ENCODE peak calls at places on chromosome 9, in nine cellular contexts. One of them, this sample, is unnamed.
A peak's percentile ranks its signal among the peaks of the same experiment; 100 is the strongest.

GRCh38 chr9:128628471-128629048 is 28.1 kb downstream of the DYNC2I2 start:
- DNase-seq in IMR-90: no peak
- DNase-seq in fibroblast of pulmonary artery: no peak
- DNase-seq in tibial nerve: peak; percentile 44
- DNase-seq in AG10803: no peak
- DNase-seq in K562: peak; percentile 63
- DNase-seq in right atrium auricular region: peak; percentile 79
- DNase-seq in GM06990: no peak
- DNase-seq in AG09309: no peak
- DNase-seq in this sample: no peak

GRCh38 chr9:1042466-1042865 is 7.7 kb upstream of the DMRT2 start:
- DNase-seq in IMR-90: no peak
- DNase-seq in fibroblast of pulmonary artery: no peak
- DNase-seq in tibial nerve: no peak
- DNase-seq in AG10803: no peak
- DNase-seq in K562: no peak
- DNase-seq in right atrium auricular region: no peak
- DNase-seq in GM06990: no peak
- DNase-seq in AG09309: no peak
- DNase-seq in this sample: no peak

GRCh38 chr9:82890865-82891264 is 172.1 kb downstream of the RASEF start:
- DNase-seq in IMR-90: no peak
- DNase-seq in fibroblast of pulmonary artery: no peak
- DNase-seq in tibial nerve: no peak
- DNase-seq in AG10803: no peak
- DNase-seq in K562: no peak
- DNase-seq in right atrium auricular region: no peak
- DNase-seq in GM06990: no peak
- DNase-seq in AG09309: no peak
- DNase-seq in this sample: no peak

GRCh38 chr9:16704489-16705111 is 165.9 kb downstream of the BNC2 start:
- DNase-seq in IMR-90: peak; percentile 80
- DNase-seq in fibroblast of pulmonary artery: no peak
- DNase-seq in tibial nerve: no peak
- DNase-seq in AG10803: peak; percentile 81
- DNase-seq in K562: no peak
- DNase-seq in right atrium auricular region: peak; percentile 79
- DNase-seq in GM06990: no peak
- DNase-seq in AG09309: no peak
- DNase-seq in this sample: no peak

GRCh38 chr9:91583161-91583875 is 159.7 kb upstream of the NFIL3 start:
- DNase-seq in IMR-90: no peak
- DNase-seq in fibroblast of pulmonary artery: no peak
- DNase-seq in tibial nerve: no peak
- DNase-seq in AG10803: no peak
- DNase-seq in K562: no peak
- DNase-seq in right atrium auricular region: no peak
- DNase-seq in GM06990: no peak
- DNase-seq in AG09309: no peak
- DNase-seq in this sample: no peak

GRCh38 chr9:115158666-115159481 is 40.9 kb upstream of the TNC start:
- DNase-seq in IMR-90: peak; percentile 78
- DNase-seq in fibroblast of pulmonary artery: peak; percentile 36
- DNase-seq in tibial nerve: no peak
- DNase-seq in AG10803: peak; percentile 94
- DNase-seq in K562: no peak
- DNase-seq in right atrium auricular region: no peak
- DNase-seq in GM06990: no peak
- DNase-seq in AG09309: peak; percentile 95
- DNase-seq in this sample: peak; percentile 83

GRCh38 chr9:19229725-19230355 is 653 bp upstream of the DENND4C start:
- DNase-seq in IMR-90: no peak
- DNase-seq in fibroblast of pulmonary artery: no peak
- DNase-seq in tibial nerve: peak; percentile 15
- DNase-seq in AG10803: no peak
- DNase-seq in K562: no peak
- DNase-seq in right atrium auricular region: peak; percentile 79
- DNase-seq in GM06990: no peak
- DNase-seq in AG09309: no peak
- DNase-seq in this sample: no peak

GRCh38 chr9:123360161-123361085 is 4.4 kb downstream of the CRB2 start:
- DNase-seq in IMR-90: no peak
- DNase-seq in fibroblast of pulmonary artery: no peak
- DNase-seq in tibial nerve: no peak
- DNase-seq in AG10803: no peak
- DNase-seq in K562: peak; percentile 100
- DNase-seq in right atrium auricular region: no peak
- DNase-seq in GM06990: peak; percentile 68
- DNase-seq in AG09309: no peak
- DNase-seq in this sample: no peak

GRCh38 chr9:124122813-124123462 is 111.4 kb downstream of the LHX2 start:
- DNase-seq in IMR-90: peak; percentile 43
- DNase-seq in fibroblast of pulmonary artery: peak; percentile 46
- DNase-seq in tibial nerve: no peak
- DNase-seq in AG10803: peak; percentile 66
- DNase-seq in K562: no peak
- DNase-seq in right atrium auricular region: no peak
- DNase-seq in GM06990: no peak
- DNase-seq in AG09309: no peak
- DNase-seq in this sample: peak; percentile 78

GRCh38 chr9:69885474-69885929 is 64.9 kb downstream of the CFAP95 start:
- DNase-seq in IMR-90: no peak
- DNase-seq in fibroblast of pulmonary artery: peak; percentile 73
- DNase-seq in tibial nerve: no peak
- DNase-seq in AG10803: peak; percentile 75
- DNase-seq in K562: no peak
- DNase-seq in right atrium auricular region: no peak
- DNase-seq in GM06990: no peak
- DNase-seq in AG09309: peak; percentile 24
- DNase-seq in this sample: no peak

GRCh38 chr9:101707708-101708107 is 30.7 kb downstream of the GRIN3A start:
- DNase-seq in IMR-90: no peak
- DNase-seq in fibroblast of pulmonary artery: no peak
- DNase-seq in tibial nerve: no peak
- DNase-seq in AG10803: no peak
- DNase-seq in K562: no peak
- DNase-seq in right atrium auricular region: no peak
- DNase-seq in GM06990: no peak
- DNase-seq in AG09309: no peak
- DNase-seq in this sample: no peak

GRCh38 chr9:101708855-101709254 is 29.6 kb downstream of the GRIN3A start:
- DNase-seq in IMR-90: no peak
- DNase-seq in fibroblast of pulmonary artery: no peak
- DNase-seq in tibial nerve: no peak
- DNase-seq in AG10803: no peak
- DNase-seq in K562: no peak
- DNase-seq in right atrium auricular region: no peak
- DNase-seq in GM06990: no peak
- DNase-seq in AG09309: no peak
- DNase-seq in this sample: no peak

GRCh38 chr9:101706261-101706798 is 32.1 kb downstream of the GRIN3A start:
- DNase-seq in IMR-90: no peak
- DNase-seq in fibroblast of pulmonary artery: no peak
- DNase-seq in tibial nerve: no peak
- DNase-seq in AG10803: no peak
- DNase-seq in K562: no peak
- DNase-seq in right atrium auricular region: no peak
- DNase-seq in GM06990: no peak
- DNase-seq in AG09309: no peak
- DNase-seq in this sample: no peak

GRCh38 chr9:101706929-101707328 is 31.5 kb downstream of the GRIN3A start:
- DNase-seq in IMR-90: no peak
- DNase-seq in fibroblast of pulmonary artery: no peak
- DNase-seq in tibial nerve: no peak
- DNase-seq in AG10803: no peak
- DNase-seq in K562: no peak
- DNase-seq in right atrium auricular region: no peak
- DNase-seq in GM06990: no peak
- DNase-seq in AG09309: no peak
- DNase-seq in this sample: no peak

DNA sequence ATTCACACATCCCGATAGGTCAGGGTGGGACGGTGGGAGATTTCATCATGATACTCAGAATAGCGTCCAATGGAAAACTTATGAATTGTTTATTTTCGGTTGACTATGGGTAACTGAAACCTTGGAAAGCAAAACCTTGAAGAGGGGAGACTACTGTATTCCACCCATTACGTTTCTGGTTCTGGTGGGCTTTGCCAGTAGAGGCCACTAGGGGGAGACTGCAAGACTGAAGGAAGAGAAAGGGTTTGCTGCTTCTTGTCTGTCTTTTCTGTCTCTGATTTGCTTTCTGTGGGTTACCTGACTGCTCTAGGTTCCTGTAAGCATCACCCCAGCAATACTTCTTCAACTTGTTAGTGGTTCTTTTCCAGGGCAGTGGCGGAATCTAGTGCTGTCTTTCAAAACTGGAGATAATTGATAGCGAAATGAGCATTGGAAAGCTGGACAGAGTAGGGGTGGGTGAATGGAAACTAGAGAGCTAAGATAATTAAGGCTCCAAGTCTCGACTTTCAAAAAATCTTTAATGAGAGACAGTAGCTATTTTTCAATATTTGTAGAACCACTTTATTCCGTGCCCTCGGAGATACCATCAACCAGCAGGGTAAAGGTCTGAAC is 27.0 kb downstream of the GRIN3A start:
- DNase-seq in IMR-90: no peak
- DNase-seq in fibroblast of pulmonary artery: no peak
- DNase-seq in tibial nerve: no peak
- DNase-seq in AG10803: peak; percentile 4
- DNase-seq in K562: peak; percentile 47
- DNase-seq in right atrium auricular region: no peak
- DNase-seq in GM06990: no peak
- DNase-seq in AG09309: no peak
- DNase-seq in this sample: peak; percentile 8
- TF ChIP-seq CTCF in IMR-90: peak; percentile 45
- TF ChIP-seq CTCF in fibroblast of pulmonary artery: peak; percentile 46
- TF ChIP-seq CTCF in tibial nerve: no peak
- TF ChIP-seq CTCF in AG10803: peak; percentile 65
- TF ChIP-seq CTCF in K562: peak; percentile 69
- TF ChIP-seq CTCF in right atrium auricular region: peak; percentile 48
- TF ChIP-seq CTCF in GM06990: peak; percentile 94
- TF ChIP-seq CTCF in AG09309: peak; percentile 53
- TF ChIP-seq CTCF in this sample: peak; percentile 72

DNA sequence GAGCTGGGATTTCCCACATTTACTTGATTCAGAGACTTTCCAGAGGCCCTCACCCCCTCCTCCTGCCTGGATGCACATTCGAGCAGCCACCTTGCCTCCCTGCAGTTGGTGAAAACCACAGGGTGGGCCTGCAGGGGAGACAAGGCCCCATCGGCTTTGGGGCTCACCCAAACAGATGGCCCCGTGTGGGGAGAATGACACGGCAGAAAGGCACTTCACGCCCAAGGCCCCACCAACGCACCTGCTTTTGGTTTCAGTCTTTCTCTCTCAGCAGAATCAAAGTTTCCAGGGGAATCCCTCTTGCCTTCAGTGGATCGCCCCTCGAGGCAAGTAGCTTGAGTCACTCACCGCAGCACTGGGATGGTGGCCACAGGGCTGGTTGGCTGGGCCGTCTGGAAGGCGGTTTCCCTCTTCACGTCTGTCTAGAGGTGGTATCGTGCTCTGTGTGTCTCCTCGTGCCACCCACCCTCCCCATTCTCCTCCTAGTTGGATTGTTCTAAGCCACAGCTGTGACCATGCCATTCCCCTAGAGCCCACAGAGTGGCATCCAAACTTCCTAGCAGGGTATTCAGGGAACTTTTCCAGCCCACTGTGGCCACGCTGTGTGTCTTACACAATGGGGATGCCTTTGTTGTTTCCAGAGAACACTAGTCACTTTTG is 31.8 kb downstream of the SEC61B start:
- DNase-seq in IMR-90: no peak
- DNase-seq in fibroblast of pulmonary artery: no peak
- DNase-seq in tibial nerve: no peak
- DNase-seq in AG10803: no peak
- DNase-seq in K562: peak; percentile 19
- DNase-seq in right atrium auricular region: no peak
- DNase-seq in GM06990: peak; percentile 87
- DNase-seq in AG09309: peak; percentile 52
- DNase-seq in this sample: peak; percentile 19
- H3K4me3 ChIP-seq in IMR-90: no peak overlapping the region
- H3K4me3 ChIP-seq in fibroblast of pulmonary artery: no peak overlapping the region
- H3K4me3 ChIP-seq in tibial nerve: no peak overlapping the region
- H3K4me3 ChIP-seq in AG10803: no peak overlapping the region
- H3K4me3 ChIP-seq in K562: no peak overlapping the region
- H3K4me3 ChIP-seq in right atrium auricular region: no peak overlapping the region
- H3K4me3 ChIP-seq in GM06990: peak overlapping the region; percentile 34
- H3K4me3 ChIP-seq in AG09309: no peak overlapping the region
- H3K4me3 ChIP-seq in this sample: no peak overlapping the region

GRCh38 chr9:90035471-90035870 is 430.7 kb downstream of the GADD45G start:
- DNase-seq in IMR-90: no peak
- DNase-seq in fibroblast of pulmonary artery: no peak
- DNase-seq in tibial nerve: no peak
- DNase-seq in AG10803: no peak
- DNase-seq in K562: no peak
- DNase-seq in right atrium auricular region: no peak
- DNase-seq in GM06990: no peak
- DNase-seq in AG09309: no peak
- DNase-seq in this sample: no peak
- TF ChIP-seq CTCF in IMR-90: no peak
- TF ChIP-seq CTCF in fibroblast of pulmonary artery: no peak
- TF ChIP-seq CTCF in tibial nerve: no peak
- TF ChIP-seq CTCF in AG10803: no peak
- TF ChIP-seq CTCF in K562: no peak
- TF ChIP-seq CTCF in right atrium auricular region: no peak
- TF ChIP-seq CTCF in GM06990: no peak
- TF ChIP-seq CTCF in AG09309: no peak
- TF ChIP-seq CTCF in this sample: no peak

GRCh38 chr9:125757834-125758233 is 10.7 kb downstream of the PBX3 start:
- DNase-seq in IMR-90: no peak
- DNase-seq in fibroblast of pulmonary artery: no peak
- DNase-seq in tibial nerve: no peak
- DNase-seq in AG10803: no peak
- DNase-seq in K562: no peak
- DNase-seq in right atrium auricular region: no peak
- DNase-seq in GM06990: no peak
- DNase-seq in AG09309: no peak
- DNase-seq in this sample: no peak

GRCh38 chr9:125758986-125759811 is 12.0 kb downstream of the PBX3 start:
- DNase-seq in IMR-90: no peak
- DNase-seq in fibroblast of pulmonary artery: no peak
- DNase-seq in tibial nerve: no peak
- DNase-seq in AG10803: peak; percentile 43
- DNase-seq in K562: no peak
- DNase-seq in right atrium auricular region: no peak
- DNase-seq in GM06990: no peak
- DNase-seq in AG09309: no peak
- DNase-seq in this sample: no peak

GRCh38 chr9:125761685-125762084 is 14.5 kb downstream of the PBX3 start:
- DNase-seq in IMR-90: no peak
- DNase-seq in fibroblast of pulmonary artery: no peak
- DNase-seq in tibial nerve: no peak
- DNase-seq in AG10803: no peak
- DNase-seq in K562: no peak
- DNase-seq in right atrium auricular region: no peak
- DNase-seq in GM06990: no peak
- DNase-seq in AG09309: no peak
- DNase-seq in this sample: no peak

GRCh38 chr9:125760537-125760936 is 13.4 kb downstream of the PBX3 start:
- DNase-seq in IMR-90: no peak
- DNase-seq in fibroblast of pulmonary artery: no peak
- DNase-seq in tibial nerve: no peak
- DNase-seq in AG10803: no peak
- DNase-seq in K562: no peak
- DNase-seq in right atrium auricular region: no peak
- DNase-seq in GM06990: no peak
- DNase-seq in AG09309: no peak
- DNase-seq in this sample: no peak

GRCh38 chr9:125759812-125760134 is 12.6 kb downstream of the PBX3 start:
- DNase-seq in IMR-90: no peak
- DNase-seq in fibroblast of pulmonary artery: no peak
- DNase-seq in tibial nerve: no peak
- DNase-seq in AG10803: no peak
- DNase-seq in K562: no peak
- DNase-seq in right atrium auricular region: no peak
- DNase-seq in GM06990: no peak
- DNase-seq in AG09309: no peak
- DNase-seq in this sample: no peak
- H3K4me3 ChIP-seq in IMR-90: peak overlapping the region; percentile 35
- H3K4me3 ChIP-seq in fibroblast of pulmonary artery: peak overlapping the region; percentile 44
- H3K4me3 ChIP-seq in tibial nerve: peak overlapping the region; percentile 21
- H3K4me3 ChIP-seq in AG10803: peak overlapping the region; percentile 38
- H3K4me3 ChIP-seq in K562: no peak overlapping the region
- H3K4me3 ChIP-seq in right atrium auricular region: peak overlapping the region; percentile 29
- H3K4me3 ChIP-seq in GM06990: no peak overlapping the region
- H3K4me3 ChIP-seq in AG09309: peak overlapping the region; percentile 24
- H3K4me3 ChIP-seq in this sample: no peak overlapping the region